ENCODE peak calls at places on chromosomes 4 and X, in five cellular contexts. I, F, K, D and Z are unnamed samples.

GRCh38 chr4:169009281-169010124 is 552 bp downstream of the CBR4 start:
- DNase-seq in D (peak; percentile 75), K (peak; percentile 62), F (peak; percentile 43), I (peak; percentile 70), Z (peak; percentile 77)

GRCh38 chr4:154692311-154692818 is 51.4 kb upstream of the LRAT start:
- DNase-seq in K (no peak), F (no peak), D (no peak), I (no peak), Z (no peak)

GRCh38 chrX:119687661-119688413 is 5.1 kb downstream of the SEPTIN6 start:
- DNase-seq in I (no peak), K (no peak), D (no peak), F (no peak), Z (no peak)

GRCh38 chrX:119638725-119639471 is 32.7 kb upstream of the NKRF start:
- DNase-seq in K (no peak), F (no peak), D (peak; percentile 65), I (no peak), Z (no peak)

GRCh38 chr4:133483600-133484246 is 334.6 kb downstream of the PCDH10 start:
- DNase-seq in K (peak; percentile 70), D (no peak), I (no peak), F (no peak), Z (peak; percentile 24)

GRCh38 chr4:46648088-46648744 is 258.3 kb upstream of the GABRA2 start:
- DNase-seq in I (peak; percentile 16), F (peak; percentile 9), D (no peak), K (peak; percentile 72), Z (peak; percentile 69)

GRCh38 chrX:78375894-78376293 is 48.5 kb upstream of the CYSLTR1 start:
- DNase-seq in F (no peak), D (peak; percentile 13), K (no peak), I (no peak), Z (peak; percentile 83)

GRCh38 chr4:21512351-21512750 is 436.2 kb downstream of the KCNIP4 start:
- DNase-seq in K (peak; percentile 65), F (no peak), D (no peak), I (no peak), Z (peak; percentile 52)

GRCh38 chr4:106494066-106494465 is 125.5 kb upstream of the GIMD1 start:
- DNase-seq in K (no peak), D (no peak), I (no peak), F (no peak), Z (no peak)

GRCh38 chrX:51825432-51825831 is 68.0 kb upstream of the MAGED1 start:
- DNase-seq in I (no peak), D (no peak), F (no peak), K (no peak), Z (no peak)

GRCh38 chrX:85001344-85001743 is 2.3 kb upstream of the APOOL start:
- DNase-seq in K (no peak), D (no peak), I (no peak), F (no peak), Z (no peak)
- TF ChIP-seq CTCF in K (no peak), D (no peak), I (no peak), F (no peak), Z (no peak)

DNA sequence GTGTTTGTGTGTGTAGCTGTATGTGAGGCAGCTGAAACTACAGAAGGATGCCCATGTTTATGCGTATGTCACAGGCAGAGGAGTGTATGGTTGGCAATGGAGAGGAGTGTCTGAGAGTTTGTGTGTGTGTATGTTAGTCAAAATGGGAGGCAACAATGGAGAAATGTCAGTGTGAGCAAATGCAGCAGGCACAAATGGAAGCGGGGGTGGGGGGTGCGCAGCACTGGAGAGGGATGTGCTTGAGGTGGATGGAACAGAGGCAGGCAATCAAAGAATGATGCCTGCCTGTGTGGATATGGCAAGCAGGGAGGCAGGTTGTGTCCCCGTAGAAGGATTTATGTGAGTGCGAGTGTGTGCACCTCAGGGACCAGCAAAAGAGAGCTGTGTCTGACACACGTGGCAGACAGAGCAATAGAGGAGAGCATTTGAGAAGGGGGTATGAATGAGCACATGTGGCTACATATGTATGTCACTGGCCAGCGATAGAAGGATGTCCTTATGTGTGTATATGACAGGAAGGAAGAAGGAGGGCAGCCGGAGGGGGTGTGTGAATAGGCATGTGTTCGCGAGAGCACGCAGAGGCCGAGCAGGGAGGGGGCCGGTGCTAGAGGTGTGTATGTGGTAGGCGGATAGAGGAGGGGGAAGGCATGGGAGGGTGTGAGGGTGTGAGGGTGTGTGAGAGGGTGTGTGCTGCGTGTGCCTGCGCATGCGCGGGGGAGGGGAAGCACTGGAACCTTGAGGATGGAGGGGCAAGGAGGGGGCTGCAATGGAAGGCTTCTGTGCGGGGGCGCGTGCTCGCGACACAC is 1.1 kb downstream of the PJA1 start:
- DNase-seq in F (peak; percentile 56), I (peak; percentile 27), K (no peak), D (peak; percentile 36), Z (no peak)
- H3K4me3 ChIP-seq in F (no peak overlapping the region), I (peak overlapping the region; percentile 78), K (peak overlapping the region; percentile 77), D (peak overlapping the region; percentile 71), Z (peak overlapping the region; percentile 59)

DNA sequence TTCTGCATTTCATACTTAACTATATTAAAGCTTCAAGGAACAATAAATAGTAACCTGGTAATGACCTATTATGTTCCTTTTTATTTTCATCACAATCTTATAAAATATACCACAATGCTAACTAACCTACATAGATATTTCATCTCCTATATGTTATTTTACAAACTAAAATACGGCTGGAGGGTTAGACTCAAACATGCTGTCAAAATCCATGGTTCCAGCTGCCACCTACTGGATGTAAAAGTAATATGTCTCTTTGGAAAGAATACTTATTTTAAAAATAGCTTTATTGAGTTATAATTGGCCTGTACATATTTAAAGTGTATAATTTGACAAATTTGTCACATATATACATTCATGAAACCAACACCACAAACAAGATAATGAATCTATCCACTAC is 15.0 kb downstream of the RGN start:
- DNase-seq in K (peak; percentile 61), F (peak; percentile 12), I (no peak), D (no peak), Z (peak; percentile 52)
- TF ChIP-seq CTCF in K (peak; percentile 48), F (peak; percentile 43), I (peak; percentile 30), D (peak; percentile 43), Z (peak; percentile 15)

GRCh38 chrX:12139934-12140611 is 1.8 kb downstream of the FRMPD4 start:
- DNase-seq in F (no peak), K (peak; percentile 46), D (no peak), I (no peak), Z (no peak)

GRCh38 chrX:12142661-12143060 is 4.4 kb downstream of the FRMPD4 start:
- DNase-seq in D (no peak), K (no peak), I (no peak), F (no peak), Z (no peak)

GRCh38 chrX:12137982-12138365 is 299 bp upstream of the FRMPD4 start:
- DNase-seq in D (no peak), F (no peak), K (no peak), I (no peak), Z (no peak)

GRCh38 chrX:12141511-12141910 is 3.2 kb downstream of the FRMPD4 start:
- DNase-seq in K (no peak), F (no peak), D (no peak), I (no peak), Z (no peak)

DNA sequence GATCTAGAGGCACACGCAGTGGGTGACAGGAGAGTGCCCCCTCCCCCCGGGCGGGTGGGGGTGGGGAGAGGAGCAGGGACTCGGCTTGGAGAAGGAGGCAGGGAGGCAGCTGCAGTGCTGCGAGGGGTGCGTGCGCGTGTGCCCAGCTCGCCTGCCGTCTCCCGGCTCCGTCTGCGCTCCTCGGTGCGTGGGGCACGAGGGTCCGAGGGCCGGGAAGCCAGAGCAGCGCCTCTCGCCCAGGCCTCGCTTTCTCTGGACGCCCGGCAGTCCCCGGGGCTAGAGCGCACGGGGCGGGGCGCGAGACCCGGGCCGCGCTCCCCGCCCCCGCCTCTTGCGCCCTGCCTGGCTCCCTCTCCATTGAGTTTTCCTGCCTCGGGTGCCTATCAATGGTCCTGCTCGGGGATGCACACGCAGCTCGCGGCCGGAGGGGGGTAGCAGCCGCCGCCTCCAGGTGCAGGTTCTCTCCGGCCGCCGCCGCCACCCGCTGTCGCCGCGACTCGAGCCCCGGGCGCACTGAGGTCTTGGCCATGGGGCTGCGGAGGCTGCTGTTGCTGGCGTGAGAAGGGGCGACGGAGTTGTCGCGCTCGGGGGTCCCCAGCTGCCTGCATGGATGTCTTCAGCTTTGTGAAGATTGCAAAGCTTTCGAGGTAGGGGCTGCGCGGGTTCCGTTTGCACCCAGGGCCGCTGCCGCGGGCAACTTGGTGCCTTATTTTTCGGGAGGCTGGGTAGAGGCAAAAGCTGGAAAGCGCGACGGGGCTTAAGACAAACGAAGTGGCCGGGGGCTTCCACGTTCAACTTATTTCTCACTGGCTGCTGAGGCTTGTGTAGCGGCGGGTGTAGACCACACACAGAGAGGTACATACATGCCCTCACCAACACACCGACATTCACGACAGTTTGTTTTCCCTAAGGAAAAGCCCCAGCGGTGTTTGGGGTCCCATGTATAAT is at the start of gene FRMPD4:
- DNase-seq in D (peak; percentile 4), I (no peak), K (peak; percentile 47), F (no peak), Z (no peak)
- H3K4me3 ChIP-seq in D (no peak within 1 kb of the TSS), I (peak within 1 kb of the TSS; percentile 39), K (peak within 1 kb of the TSS; percentile 58), F (no peak within 1 kb of the TSS), Z (no peak within 1 kb of the TSS)